ENCODE peak calls at places on chromosomes 3 and 15, in five cellular contexts. One of them, this sample, is unnamed.

GRCh38 chr15:90595760-90596155 is 66.0 kb downstream of the CRTC3 start:
- DNase-seq in adrenal gland: no peak
- DNase-seq in stomach: no peak
- DNase-seq in psoas muscle: no peak
- DNase-seq in tibial nerve: no peak
- DNase-seq in this sample: no peak

GRCh38 chr3:167520656-167521360 is 47.0 kb upstream of the SERPINI2 start:
- DNase-seq in adrenal gland: no peak
- DNase-seq in stomach: no peak
- DNase-seq in psoas muscle: no peak
- DNase-seq in tibial nerve: no peak
- DNase-seq in this sample: no peak

GRCh38 chr3:184758056-184758455 is 46.2 kb upstream of the MAGEF1 start:
- DNase-seq in adrenal gland: no peak
- DNase-seq in stomach: no peak
- DNase-seq in psoas muscle: no peak
- DNase-seq in tibial nerve: no peak
- DNase-seq in this sample: no peak

GRCh38 chr3:40847571-40847992 is 322.8 kb downstream of the ZNF621 start:
- DNase-seq in adrenal gland: no peak
- DNase-seq in stomach: no peak
- DNase-seq in psoas muscle: no peak
- DNase-seq in tibial nerve: peak
- DNase-seq in this sample: no peak

GRCh38 chr3:196677929-196678328 is 34.1 kb downstream of the CEP19 start:
- DNase-seq in adrenal gland: no peak
- DNase-seq in stomach: no peak
- DNase-seq in psoas muscle: no peak
- DNase-seq in tibial nerve: no peak
- DNase-seq in this sample: no peak

GRCh38 chr3:120274739-120275167 is 10.3 kb downstream of the GPR156 start:
- DNase-seq in adrenal gland: peak
- DNase-seq in stomach: peak
- DNase-seq in psoas muscle: no peak
- DNase-seq in tibial nerve: no peak
- DNase-seq in this sample: no peak

GRCh38 chr3:136255672-136256406 is 5.7 kb downstream of the PCCB start:
- DNase-seq in adrenal gland: no peak
- DNase-seq in stomach: no peak
- DNase-seq in psoas muscle: no peak
- DNase-seq in tibial nerve: no peak
- DNase-seq in this sample: no peak

GRCh38 chr3:102979682-102980378 is 545.0 kb downstream of the ZPLD1 start:
- DNase-seq in adrenal gland: peak
- DNase-seq in stomach: peak
- DNase-seq in psoas muscle: peak
- DNase-seq in tibial nerve: peak
- DNase-seq in this sample: peak

GRCh38 chr3:10387881-10388621 is 67.1 kb upstream of the SEC13 start:
- DNase-seq in adrenal gland: no peak
- DNase-seq in stomach: no peak
- DNase-seq in psoas muscle: peak
- DNase-seq in tibial nerve: no peak
- DNase-seq in this sample: no peak

DNA sequence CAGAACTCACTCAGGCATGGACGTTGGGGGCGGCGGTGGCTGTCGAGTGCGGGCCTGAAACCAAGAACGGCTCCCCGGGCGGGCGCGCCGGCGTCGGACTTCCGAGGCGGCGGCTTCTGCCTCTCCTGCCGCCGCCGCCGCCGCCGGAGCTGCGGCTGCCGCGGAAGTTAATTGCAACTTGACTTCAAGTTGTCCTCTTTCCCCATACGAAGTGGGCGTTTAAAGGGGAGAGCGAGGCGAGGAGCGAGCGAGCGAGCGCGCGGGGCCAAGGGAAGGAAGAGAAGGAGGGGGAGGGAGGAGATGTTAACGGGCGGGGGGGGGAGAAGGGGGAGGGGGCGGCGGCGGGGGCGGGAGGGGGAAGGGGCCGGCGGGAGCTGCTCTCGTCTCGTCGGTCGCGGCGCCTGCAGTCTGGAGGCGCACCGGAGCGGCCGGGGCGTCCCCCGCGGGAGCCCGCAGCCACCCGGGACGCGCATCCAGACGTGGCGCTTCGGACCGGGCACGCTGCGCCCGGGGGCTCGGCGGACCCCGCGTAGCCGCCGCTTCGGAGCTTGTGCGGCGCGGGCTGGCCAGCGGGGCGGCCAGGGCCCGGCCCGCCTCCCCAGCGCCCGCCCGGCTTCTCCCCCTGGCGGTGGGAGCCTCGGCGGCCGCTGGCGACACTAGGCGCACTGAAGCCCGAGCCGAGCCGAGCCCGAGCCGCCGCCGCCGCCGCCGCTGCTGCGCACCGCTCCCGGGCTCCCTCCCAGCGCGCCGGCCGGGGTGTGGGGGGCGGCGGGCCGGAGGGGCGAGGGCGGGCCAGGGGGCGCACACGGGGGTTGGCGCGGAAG is 19.7 kb upstream of the SATB1 start:
- DNase-seq in adrenal gland: peak
- DNase-seq in stomach: peak
- DNase-seq in psoas muscle: peak
- DNase-seq in tibial nerve: no peak
- DNase-seq in this sample: no peak
- TF ChIP-seq CTCF in adrenal gland: peak
- TF ChIP-seq CTCF in stomach: no peak
- TF ChIP-seq CTCF in psoas muscle: peak
- TF ChIP-seq CTCF in tibial nerve: peak
- TF ChIP-seq CTCF in this sample: peak

GRCh38 chr3:101070260-101071121 is 77.3 kb upstream of the ABI3BP start:
- DNase-seq in adrenal gland: peak
- DNase-seq in stomach: peak
- DNase-seq in psoas muscle: peak
- DNase-seq in tibial nerve: peak
- DNase-seq in this sample: no peak
- H3K4me3 ChIP-seq in adrenal gland: no peak
- H3K4me3 ChIP-seq in stomach: no peak
- H3K4me3 ChIP-seq in psoas muscle: no peak
- H3K4me3 ChIP-seq in tibial nerve: no peak
- H3K4me3 ChIP-seq in this sample: no peak

GRCh38 chr3:197837282-197837681 is 46.2 kb downstream of the LRCH3 start:
- DNase-seq in adrenal gland: no peak
- DNase-seq in stomach: no peak
- DNase-seq in psoas muscle: no peak
- DNase-seq in tibial nerve: no peak
- DNase-seq in this sample: no peak
- TF ChIP-seq CTCF in adrenal gland: no peak
- TF ChIP-seq CTCF in stomach: no peak
- TF ChIP-seq CTCF in psoas muscle: no peak
- TF ChIP-seq CTCF in tibial nerve: no peak
- TF ChIP-seq CTCF in this sample: no peak

DNA sequence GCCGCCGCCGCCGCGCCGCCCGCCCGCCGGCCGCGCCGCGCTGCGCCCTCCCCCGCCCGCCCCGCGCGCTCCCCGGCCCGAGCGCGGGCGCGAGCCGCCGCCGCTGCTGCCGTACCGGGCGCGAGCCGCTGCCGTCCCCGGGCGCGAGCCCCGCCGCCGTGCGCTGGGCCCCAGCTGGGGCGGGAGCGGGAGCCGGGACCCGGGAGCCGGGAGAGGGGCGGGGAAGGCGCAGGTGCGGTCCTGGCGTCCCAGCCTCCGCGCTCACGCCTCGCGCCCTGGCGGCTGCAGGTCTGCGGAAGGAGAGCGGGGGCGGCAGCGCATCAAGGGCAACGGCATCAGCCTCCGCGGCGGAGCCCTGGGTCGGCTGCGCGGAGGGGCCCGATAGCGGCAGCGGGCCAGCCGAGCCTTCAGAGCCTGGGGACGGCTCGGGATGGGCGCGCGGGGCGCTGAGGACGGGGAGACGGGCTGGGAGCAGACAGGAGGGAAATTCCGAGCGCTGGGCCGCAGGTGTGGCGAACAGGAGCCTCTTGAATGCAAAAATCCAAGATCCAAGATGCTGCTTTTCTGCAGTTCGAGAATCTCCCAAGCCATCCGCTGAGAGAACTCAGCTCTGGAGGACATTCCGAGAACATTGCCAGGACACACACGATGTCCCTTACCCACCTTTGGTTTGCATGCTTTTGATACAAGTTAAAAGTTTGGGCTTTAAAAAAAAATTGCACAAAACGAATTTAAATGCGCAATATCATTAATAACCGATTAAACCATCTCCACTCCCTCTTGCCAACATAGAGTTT is 251.1 kb downstream of the TJP1 start:
- DNase-seq in adrenal gland: no peak
- DNase-seq in stomach: no peak
- DNase-seq in psoas muscle: no peak
- DNase-seq in tibial nerve: no peak
- DNase-seq in this sample: no peak
- H3K4me3 ChIP-seq in adrenal gland: peak
- H3K4me3 ChIP-seq in stomach: peak
- H3K4me3 ChIP-seq in psoas muscle: peak
- H3K4me3 ChIP-seq in tibial nerve: peak
- H3K4me3 ChIP-seq in this sample: peak

DNA sequence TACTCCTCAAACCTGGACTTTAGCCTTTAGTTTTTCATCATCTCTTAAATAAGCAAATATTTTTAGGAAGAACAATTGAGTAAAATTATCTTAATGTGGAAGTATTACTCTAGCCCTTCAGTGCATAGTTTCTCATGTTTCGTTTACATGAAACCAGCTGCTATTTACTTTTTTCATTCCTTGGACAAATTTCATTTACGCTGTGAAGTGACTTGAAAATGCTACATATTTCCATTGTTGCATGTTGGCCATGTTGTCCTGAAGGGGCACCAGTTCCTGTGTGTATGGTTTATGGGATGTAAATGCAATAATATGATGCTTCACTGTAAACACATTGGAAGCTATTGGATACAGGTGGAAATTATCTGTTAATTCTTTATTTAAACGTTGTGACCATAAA is 49.9 kb downstream of the SLC25A26 start:
- DNase-seq in adrenal gland: no peak
- DNase-seq in stomach: no peak
- DNase-seq in psoas muscle: no peak
- DNase-seq in tibial nerve: no peak
- DNase-seq in this sample: no peak
- TF ChIP-seq CTCF in adrenal gland: no peak
- TF ChIP-seq CTCF in stomach: no peak
- TF ChIP-seq CTCF in psoas muscle: no peak
- TF ChIP-seq CTCF in tibial nerve: no peak
- TF ChIP-seq CTCF in this sample: no peak

GRCh38 chr15:42735382-42736165 is 1.4 kb downstream of the CDAN1 start:
- DNase-seq in adrenal gland: no peak
- DNase-seq in stomach: no peak
- DNase-seq in psoas muscle: no peak
- DNase-seq in tibial nerve: no peak
- DNase-seq in this sample: no peak
- H3K4me3 ChIP-seq in adrenal gland: peak
- H3K4me3 ChIP-seq in stomach: peak
- H3K4me3 ChIP-seq in psoas muscle: peak
- H3K4me3 ChIP-seq in tibial nerve: peak
- H3K4me3 ChIP-seq in this sample: peak

GRCh38 chr3:189288348-189289235 is 116.8 kb downstream of the TPRG1 start:
- DNase-seq in adrenal gland: no peak
- DNase-seq in stomach: no peak
- DNase-seq in psoas muscle: no peak
- DNase-seq in tibial nerve: no peak
- DNase-seq in this sample: no peak

GRCh38 chr3:189295089-189295488 is 123.3 kb downstream of the TPRG1 start:
- DNase-seq in adrenal gland: no peak
- DNase-seq in stomach: no peak
- DNase-seq in psoas muscle: no peak
- DNase-seq in tibial nerve: no peak
- DNase-seq in this sample: no peak

GRCh38 chr3:189294649-189295048 is 122.9 kb downstream of the TPRG1 start:
- DNase-seq in adrenal gland: no peak
- DNase-seq in stomach: no peak
- DNase-seq in psoas muscle: no peak
- DNase-seq in tibial nerve: no peak
- DNase-seq in this sample: no peak

GRCh38 chr3:189289251-189289650 is 117.5 kb downstream of the TPRG1 start:
- DNase-seq in adrenal gland: no peak
- DNase-seq in stomach: no peak
- DNase-seq in psoas muscle: no peak
- DNase-seq in tibial nerve: no peak
- DNase-seq in this sample: no peak

DNA sequence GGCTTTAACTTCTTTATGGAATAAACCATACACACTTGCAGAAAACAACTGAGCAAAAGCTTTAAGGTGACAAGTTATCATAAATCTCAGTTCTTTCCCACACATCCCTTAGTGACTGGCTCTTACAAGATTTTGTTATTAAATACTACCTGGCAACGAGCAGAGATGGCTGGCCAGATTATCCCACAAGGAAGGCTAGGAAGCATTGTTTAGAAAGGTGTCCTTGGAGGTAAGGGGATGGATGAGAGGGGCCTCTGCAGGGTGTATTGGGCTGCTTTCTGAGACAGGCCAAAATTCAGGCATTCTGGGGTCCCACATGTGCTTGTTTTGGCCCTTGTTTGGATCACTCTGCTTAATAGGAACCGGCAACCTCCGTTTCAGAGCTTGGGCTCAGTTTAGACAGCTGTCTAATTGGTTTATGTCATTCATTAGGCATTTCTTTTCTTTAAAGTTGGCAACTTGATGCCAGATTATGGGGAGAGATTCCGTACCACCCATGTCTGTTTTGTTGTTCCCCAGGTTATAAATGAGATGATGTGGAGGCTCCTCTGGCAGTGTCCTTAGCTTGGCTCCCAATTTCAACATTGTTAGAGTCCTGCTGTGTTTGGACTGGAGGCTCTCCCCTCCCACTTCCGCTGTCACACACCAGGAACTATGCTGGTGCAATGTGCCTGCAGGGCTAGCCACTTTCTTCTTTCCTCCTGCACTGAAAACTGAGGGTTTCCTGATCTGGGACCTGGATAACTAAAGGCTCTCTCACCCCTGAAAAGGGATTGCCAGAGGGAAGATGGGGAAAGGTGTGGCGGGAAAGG is 121.1 kb downstream of the TPRG1 start:
- DNase-seq in adrenal gland: no peak
- DNase-seq in stomach: no peak
- DNase-seq in psoas muscle: no peak
- DNase-seq in tibial nerve: no peak
- DNase-seq in this sample: no peak
- TF ChIP-seq CTCF in adrenal gland: no peak
- TF ChIP-seq CTCF in stomach: no peak
- TF ChIP-seq CTCF in psoas muscle: no peak
- TF ChIP-seq CTCF in tibial nerve: no peak
- TF ChIP-seq CTCF in this sample: no peak

DNA sequence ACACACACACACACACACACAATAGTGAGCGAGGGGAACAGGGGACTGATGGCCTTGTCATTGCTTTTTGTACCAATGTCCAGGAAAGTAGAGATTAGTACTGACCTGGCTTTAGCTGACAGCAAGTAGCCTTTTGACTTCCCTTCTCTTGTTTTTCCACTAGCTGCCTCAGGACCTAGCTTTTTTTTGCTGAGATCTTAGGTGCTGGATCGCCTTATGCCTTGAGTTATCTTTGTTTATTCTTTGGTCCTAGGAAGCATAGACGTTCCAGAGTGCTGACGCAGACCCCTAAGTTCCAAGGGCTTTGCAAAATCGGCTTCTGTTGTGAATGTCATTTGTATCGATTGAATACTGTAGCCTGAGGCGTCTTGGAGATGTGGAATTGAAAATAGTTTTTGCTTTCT is at the start of gene UTS2B:
- DNase-seq in adrenal gland: peak
- DNase-seq in stomach: no peak
- DNase-seq in psoas muscle: no peak
- DNase-seq in tibial nerve: no peak
- DNase-seq in this sample: no peak
- H3K4me3 ChIP-seq in adrenal gland: peak
- H3K4me3 ChIP-seq in stomach: peak
- H3K4me3 ChIP-seq in psoas muscle: peak
- H3K4me3 ChIP-seq in tibial nerve: peak
- H3K4me3 ChIP-seq in this sample: peak